ENCODE peak calls at places on chromosomes 13 and 19, in six cellular contexts. C is fibroblast of lung, G is HCT116, A is DND-41, W is endothelial cell of umbilical vein, E is A673. K is an unnamed sample. For H3K9me3, the result is how much of the 10 kb centered on the place peaks cover.

GRCh38 chr13:89930861-89931260 is 1416.6 kb upstream of the MIR17HG start:
- DNase-seq in C (no peak), G (no peak), A (no peak), W (no peak), E (no peak), K (no peak)

GRCh38 chr19:51681286-51681956 is 11.7 kb upstream of the SPACA6 start:
- DNase-seq in C (no peak), G (no peak), A (no peak), W (no peak), E (peak), K (no peak)

GRCh38 chr19:29988351-29988750 is 46.3 kb downstream of the URI1 start:
- DNase-seq in C (no peak), G (no peak), A (no peak), W (no peak), E (no peak), K (no peak)

GRCh38 chr13:38349386-38350113 is at the start of gene UFM1:
- DNase-seq in C (peak), G (peak), A (peak), W (peak), E (peak), K (peak)

GRCh38 chr13:74206061-74206561 is 71.9 kb upstream of the KLF12 start:
- DNase-seq in C (peak), G (no peak), A (no peak), W (no peak), E (peak), K (no peak)

GRCh38 chr13:114263590-114263989 is 17.8 kb upstream of the UPF3A start:
- DNase-seq in C (peak), G (no peak), A (peak), W (no peak), E (no peak), K (no peak)

GRCh38 chr19:40954573-40954972 is 36.5 kb upstream of the CYP2B6 start:
- DNase-seq in C (peak), G (peak), A (peak), W (no peak), E (no peak), K (no peak)

GRCh38 chr19:17747205-17748098 is 3.8 kb upstream of the FCHO1 start:
- DNase-seq in C (peak), G (peak), A (peak), W (peak), E (peak), K (peak)

GRCh38 chr13:60369242-60369641 is 27.8 kb upstream of the TDRD3 start:
- DNase-seq in C (no peak), G (no peak), A (no peak), W (no peak), E (peak), K (no peak)

GRCh38 chr19:6821639-6822310 is 49.3 kb downstream of the VAV1 start:
- DNase-seq in C (no peak), G (no peak), A (no peak), W (no peak), E (no peak), K (no peak)

GRCh38 chr19:13160557-13160956 is 10.3 kb downstream of the IER2 start:
- DNase-seq in C (peak), G (no peak), A (no peak), W (no peak), E (no peak), K (no peak)

GRCh38 chr19:35154535-35155406 is at the start of gene FXYD5:
- DNase-seq in C (peak), G (no peak), A (peak), W (peak), E (peak), K (no peak)

GRCh38 chr13:32903720-32904119 is 112.5 kb upstream of the KL start:
- DNase-seq in C (peak), G (no peak), A (no peak), W (no peak), E (no peak), K (no peak)

GRCh38 chr19:39544920-39545319 is 5.0 kb upstream of the EID2 start:
- DNase-seq in C (no peak), G (no peak), A (no peak), W (no peak), E (no peak), K (no peak)

GRCh38 chr13:30776661-30777060 is 41.3 kb downstream of the ALOX5AP start:
- DNase-seq in C (no peak), G (no peak), A (no peak), W (no peak), E (no peak), K (no peak)

GRCh38 chr19:12574036-12574435 is 22.8 kb upstream of the ZNF564 start:
- DNase-seq in C (no peak), G (no peak), A (no peak), W (no peak), E (no peak), K (no peak)

GRCh38 chr19:9075064-9075964 is 11.5 kb upstream of the OR1M1 start:
- DNase-seq in C (peak), G (peak), A (peak), W (peak), E (peak), K (peak)

GRCh38 chr13:50910483-50910805 is 853 bp downstream of the RNASEH2B start:
- DNase-seq in C (peak), G (peak), A (no peak), W (peak), E (no peak), K (no peak)

GRCh38 chr19:49042177-49042576 is 1.5 kb upstream of the CGB5 start:
- DNase-seq in C (peak), G (no peak), A (no peak), W (no peak), E (no peak), K (no peak)

GRCh38 chr19:40090256-40091204 is at the start of gene ZNF780A:
- DNase-seq in C (peak), G (peak), A (peak), W (peak), E (peak), K (no peak)

GRCh38 chr19:49553451-49554271 is 25.9 kb downstream of the RCN3 start:
- DNase-seq in C (peak), G (no peak), A (no peak), W (peak), E (no peak), K (no peak)

GRCh38 chr13:39364797-39365468 is 238.1 kb downstream of the LHFPL6 start:
- DNase-seq in C (peak), G (peak), A (no peak), W (no peak), E (no peak), K (no peak)

GRCh38 chr19:2047076-2047448 is 4.0 kb downstream of the MKNK2 start:
- DNase-seq in C (no peak), G (no peak), A (no peak), W (no peak), E (no peak), K (no peak)

GRCh38 chr13:35978607-35979316 is 152.4 kb downstream of the DCLK1 start:
- DNase-seq in C (peak), G (peak), A (peak), W (peak), E (peak), K (peak)

GRCh38 chr19:14699641-14700040 is 9.8 kb downstream of the ZNF333 start:
- DNase-seq in C (no peak), G (no peak), A (no peak), W (peak), E (no peak), K (no peak)

GRCh38 chr19:14703833-14704232 is 14.0 kb downstream of the ZNF333 start:
- DNase-seq in C (no peak), G (no peak), A (no peak), W (no peak), E (no peak), K (no peak)

GRCh38 chr19:14700711-14701110 is 10.9 kb downstream of the ZNF333 start:
- DNase-seq in C (no peak), G (no peak), A (no peak), W (no peak), E (no peak), K (no peak)

GRCh38 chr19:14704450-14704849 is 14.6 kb downstream of the ZNF333 start:
- DNase-seq in C (no peak), G (no peak), A (no peak), W (no peak), E (no peak), K (no peak)
- H3K9me3 ChIP-seq in C (under half), G (under half), A (under half), W (under half), E (under half), K (under half)

DNA sequence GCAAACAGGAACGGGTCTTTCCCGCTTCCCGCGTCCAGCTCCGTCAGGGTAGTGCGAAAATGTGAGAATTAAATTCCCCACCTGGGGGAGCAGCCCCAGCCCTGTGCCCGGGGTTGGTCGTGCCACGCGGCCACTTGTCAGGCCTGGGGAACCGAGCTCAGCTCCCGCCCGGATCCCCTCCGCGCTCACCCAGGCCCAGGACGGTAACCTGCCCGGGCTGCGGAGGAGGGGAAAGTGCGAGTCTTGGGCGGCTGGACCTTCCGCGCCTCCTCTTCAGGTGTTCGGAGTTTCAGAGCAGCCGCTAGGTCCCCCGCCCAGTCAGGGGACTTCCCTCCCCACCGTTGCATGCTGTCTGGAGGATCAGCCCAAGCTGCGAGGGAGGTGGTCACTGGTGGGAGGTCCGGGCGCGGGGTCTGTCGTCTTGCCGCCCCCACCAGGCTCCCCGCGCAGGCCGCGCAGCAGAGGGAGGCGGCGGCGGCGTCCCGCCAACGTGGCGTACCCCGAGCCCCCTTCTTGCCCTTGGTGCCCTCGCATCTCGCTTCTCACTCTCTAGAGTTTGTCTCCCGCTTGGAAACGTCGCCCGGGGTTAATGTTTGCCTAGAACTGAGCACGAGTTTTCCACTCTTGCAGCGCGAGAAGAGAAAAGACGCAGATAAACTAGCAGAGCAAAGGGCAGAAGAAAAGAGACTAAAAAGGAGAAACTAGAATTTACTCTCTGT is 8.1 kb downstream of the URAD start:
- DNase-seq in C (no peak), G (no peak), A (no peak), W (no peak), E (no peak), K (no peak)
- TF ChIP-seq EZH2 in C (peak), G (no peak), A (no peak), W (peak), E (peak), K (peak)

DNA sequence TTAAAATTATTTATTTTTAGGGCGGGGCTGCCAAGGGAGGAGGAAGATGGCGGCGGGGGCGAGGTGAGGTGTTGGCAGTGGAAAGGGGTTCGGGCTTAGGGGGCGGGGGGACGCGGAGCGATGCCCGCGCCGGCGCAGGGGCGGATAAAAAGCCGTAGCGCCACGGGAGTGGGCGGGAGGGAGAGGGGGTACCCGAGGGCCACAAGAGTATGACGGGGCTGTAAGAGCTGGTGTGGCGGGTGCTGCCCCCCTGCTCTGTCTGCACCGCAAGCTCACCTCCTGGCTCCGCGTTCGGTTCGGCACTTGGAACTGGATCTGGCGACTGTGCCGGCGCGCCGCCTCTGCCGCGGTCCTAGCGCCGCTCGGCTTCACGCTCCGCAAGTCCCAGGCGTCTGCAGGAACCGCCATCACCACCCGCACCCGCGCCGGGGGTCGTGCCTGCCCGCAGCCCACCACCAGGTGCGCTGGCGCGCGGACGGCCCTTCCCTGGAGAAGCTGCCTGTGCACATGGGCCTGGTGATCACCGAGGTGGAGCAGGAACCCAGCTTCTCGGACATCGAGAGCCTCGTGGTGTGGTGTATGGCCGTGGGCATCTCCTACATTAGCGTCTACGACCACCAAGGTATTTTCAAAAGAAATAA is 265.2 kb upstream of the SGCG start:
- DNase-seq in C (peak), G (peak), A (no peak), W (peak), E (peak), K (no peak)
- H3K4me3 ChIP-seq in C (peak), G (peak), A (no peak), W (no peak), E (peak), K (peak)

GRCh38 chr13:97726664-97727235 is 226.7 kb upstream of the IPO5 start:
- DNase-seq in C (no peak), G (no peak), A (no peak), W (no peak), E (peak), K (no peak)
- H3K9me3 ChIP-seq in C (under half), G (under half), A (under half), W (under half), E (under half), K (under half)

GRCh38 chr19:3580156-3580955 is 4.9 kb upstream of the GIPC3 start:
- DNase-seq in C (peak), G (no peak), A (no peak), W (peak), E (no peak), K (no peak)

GRCh38 chr19:3578390-3578789 is 5.6 kb downstream of the HMG20B start:
- DNase-seq in C (no peak), G (no peak), A (no peak), W (no peak), E (no peak), K (no peak)

GRCh38 chr19:3575949-3576673 is 3.4 kb downstream of the HMG20B start:
- DNase-seq in C (no peak), G (no peak), A (no peak), W (no peak), E (no peak), K (no peak)

GRCh38 chr19:3576696-3577443 is 4.1 kb downstream of the HMG20B start:
- DNase-seq in C (peak), G (no peak), A (no peak), W (peak), E (peak), K (no peak)

GRCh38 chr19:3577741-3578344 is 5.1 kb downstream of the HMG20B start:
- DNase-seq in C (no peak), G (no peak), A (no peak), W (no peak), E (no peak), K (no peak)
- TF ChIP-seq EZH2 in C (no peak), G (no peak), A (no peak), W (no peak), E (no peak), K (no peak)

GRCh38 chr19:32676186-32676894 is 692 bp downstream of the RGS9BP start:
- DNase-seq in C (no peak), G (no peak), A (no peak), W (peak), E (no peak), K (no peak)

GRCh38 chr19:32674153-32674958 is 624 bp downstream of the ANKRD27 start:
- DNase-seq in C (no peak), G (no peak), A (peak), W (peak), E (no peak), K (no peak)

GRCh38 chr19:32675720-32676185 is at the start of gene RGS9BP:
- DNase-seq in C (peak), G (no peak), A (peak), W (peak), E (peak), K (no peak)

GRCh38 chr19:32673573-32673972 is 1.4 kb downstream of the ANKRD27 start:
- DNase-seq in C (no peak), G (no peak), A (no peak), W (no peak), E (no peak), K (no peak)

DNA sequence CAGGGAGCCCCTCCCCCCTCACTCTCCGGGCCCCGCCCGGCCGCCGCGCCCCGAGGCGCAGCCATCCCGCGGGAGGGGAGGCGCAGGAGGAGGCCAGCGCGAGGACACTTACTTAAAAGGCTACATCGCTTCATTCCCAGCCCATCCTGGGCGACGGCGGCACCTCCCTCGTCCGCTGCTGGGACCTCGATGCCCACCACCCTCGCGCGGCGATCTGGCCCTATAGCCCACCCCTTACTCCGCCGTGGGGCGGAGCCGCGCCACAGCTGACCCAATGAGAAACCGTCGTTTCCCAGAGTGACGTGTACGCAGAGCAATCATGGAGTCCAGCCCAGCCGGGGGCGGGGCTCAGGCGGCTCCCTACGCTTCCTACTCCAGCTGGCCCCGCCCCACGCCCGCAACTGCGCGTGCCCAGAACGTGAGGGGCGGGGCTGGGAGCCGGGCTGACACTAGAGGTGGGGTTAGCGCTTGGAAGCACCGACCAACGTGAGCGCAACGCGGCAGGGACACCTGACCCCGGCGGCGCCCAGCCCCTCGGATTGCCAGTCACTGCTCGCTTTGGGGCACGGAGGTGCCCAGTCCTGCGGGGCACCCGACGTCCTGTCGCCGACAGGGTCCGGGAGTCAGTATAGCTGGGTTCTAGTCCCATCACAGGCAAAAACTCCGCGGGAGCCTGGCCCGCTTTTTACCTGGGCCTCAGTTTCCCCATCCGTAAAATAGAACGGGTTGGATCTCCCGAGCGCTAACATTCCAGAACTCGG is at the start of gene ANKRD27:
- DNase-seq in C (peak), G (peak), A (peak), W (peak), E (peak), K (peak)
- H3K4me3 ChIP-seq in C (peak), G (peak), A (peak), W (peak), E (peak), K (peak)

K was measured in SK-N-MC.